ENCODE peak calls at places on chromosome 16, in nine cellular contexts. M, O, U, R, L, A, Z, S and Q are unnamed samples.

GRCh38 chr16:8173111-8173644 is 417.1 kb downstream of the TMEM114 start:
- DNase-seq in M (peak; percentile 70), O (no peak), U (peak; percentile 72), R (peak; percentile 81), L (peak; percentile 74), A (peak; percentile 29), Z (peak; percentile 68), S (peak; percentile 75), Q (peak; percentile 17)

GRCh38 chr16:2687531-2688308 is 5.4 kb downstream of the KCTD5 start:
- DNase-seq in M (no peak), O (no peak), U (no peak), R (no peak), L (no peak), A (no peak), Z (no peak), S (no peak), Q (peak; percentile 13)

GRCh38 chr16:52976539-52977167 is 76.0 kb downstream of the CHD9NB start:
- DNase-seq in M (peak; percentile 5), O (peak; percentile 5), U (peak; percentile 22), R (no peak), L (peak; percentile 30), A (peak; percentile 21), Z (no peak), S (no peak), Q (no peak)

GRCh38 chr16:55471448-55472097 is 7.4 kb upstream of the MMP2 start:
- DNase-seq in M (no peak), O (no peak), U (peak; percentile 88), R (no peak), L (no peak), A (no peak), Z (no peak), S (no peak), Q (no peak)

GRCh38 chr16:22189473-22190168 is 16.5 kb upstream of the EEF2K start:
- DNase-seq in M (peak; percentile 15), O (no peak), U (peak; percentile 36), R (peak; percentile 23), L (peak; percentile 29), A (peak; percentile 18), Z (peak; percentile 87), S (no peak), Q (no peak)

GRCh38 chr16:81319221-81319912 is 4.6 kb downstream of the GAN start:
- DNase-seq in M (no peak), O (no peak), U (peak; percentile 89), R (no peak), L (no peak), A (no peak), Z (no peak), S (no peak), Q (no peak)

GRCh38 chr16:84742561-84743200 is 42.9 kb downstream of the USP10 start:
- DNase-seq in M (no peak), O (no peak), U (no peak), R (no peak), L (no peak), A (no peak), Z (no peak), S (no peak), Q (no peak)

GRCh38 chr16:4767872-4768548 is 1.0 kb upstream of the ZNF500 start:
- DNase-seq in M (peak; percentile 21), O (no peak), U (peak; percentile 36), R (no peak), L (no peak), A (peak; percentile 3), Z (no peak), S (no peak), Q (no peak)

GRCh38 chr16:55944377-55944802 is 69.2 kb upstream of the CES5A start:
- DNase-seq in M (no peak), O (no peak), U (peak; percentile 34), R (peak; percentile 76), L (peak; percentile 56), A (peak; percentile 11), Z (peak; percentile 76), S (peak; percentile 16), Q (no peak)

GRCh38 chr16:68084504-68085258 is 489 bp upstream of the NFATC3 start:
- DNase-seq in M (peak; percentile 97), O (peak; percentile 88), U (peak; percentile 56), R (peak; percentile 84), L (peak; percentile 96), A (peak; percentile 73), Z (peak; percentile 95), S (peak; percentile 65), Q (no peak)

GRCh38 chr16:13633381-13633861 is 286.5 kb upstream of the ERCC4 start:
- DNase-seq in M (no peak), O (no peak), U (no peak), R (no peak), L (no peak), A (no peak), Z (no peak), S (no peak), Q (no peak)

GRCh38 chr16:53821487-53821886 is 117.5 kb downstream of the FTO start:
- DNase-seq in M (no peak), O (no peak), U (peak; percentile 49), R (no peak), L (no peak), A (no peak), Z (no peak), S (no peak), Q (no peak)

GRCh38 chr16:20049831-20050230 is 23.9 kb downstream of the GPR139 start:
- DNase-seq in M (no peak), O (no peak), U (no peak), R (no peak), L (no peak), A (no peak), Z (no peak), S (no peak), Q (no peak)

GRCh38 chr16:83350466-83350865 is 457.3 kb upstream of the HSBP1 start:
- DNase-seq in M (no peak), O (no peak), U (no peak), R (no peak), L (no peak), A (no peak), Z (peak; percentile 64), S (no peak), Q (no peak)

GRCh38 chr16:50534091-50534490 is 14.1 kb upstream of the NKD1 start:
- DNase-seq in M (no peak), O (no peak), U (no peak), R (no peak), L (no peak), A (no peak), Z (no peak), S (no peak), Q (no peak)

GRCh38 chr16:56347166-56347565 is 78.2 kb downstream of the AMFR start:
- DNase-seq in M (no peak), O (no peak), U (no peak), R (no peak), L (no peak), A (no peak), Z (peak; percentile 39), S (no peak), Q (peak; percentile 10)

GRCh38 chr16:8370374-8371015 is 219.8 kb downstream of the TMEM114 start:
- DNase-seq in M (no peak), O (no peak), U (peak; percentile 32), R (no peak), L (no peak), A (no peak), Z (no peak), S (no peak), Q (no peak)

GRCh38 chr16:59510008-59510424 is 775.9 kb upstream of the GOT2 start:
- DNase-seq in M (no peak), O (no peak), U (no peak), R (no peak), L (no peak), A (no peak), Z (no peak), S (no peak), Q (no peak)

GRCh38 chr16:17365591-17366298 is 105.0 kb downstream of the XYLT1 start:
- DNase-seq in M (no peak), O (no peak), U (no peak), R (no peak), L (no peak), A (peak; percentile 27), Z (no peak), S (no peak), Q (no peak)

GRCh38 chr16:397135-397661 is at the start of gene NME4:
- DNase-seq in M (no peak), O (peak; percentile 58), U (no peak), R (peak; percentile 59), L (peak; percentile 37), A (no peak), Z (no peak), S (no peak), Q (peak; percentile 57)

GRCh38 chr16:69112285-69113129 is 7.1 kb downstream of the HAS3 start:
- DNase-seq in M (peak; percentile 5), O (peak; percentile 83), U (no peak), R (peak; percentile 83), L (no peak), A (peak; percentile 15), Z (peak; percentile 71), S (no peak), Q (peak; percentile 99)

GRCh38 chr16:51875834-51876725 is 670.9 kb downstream of the TOX3 start:
- DNase-seq in M (no peak), O (no peak), U (no peak), R (peak; percentile 49), L (no peak), A (no peak), Z (no peak), S (no peak), Q (no peak)

GRCh38 chr16:54957403-54957802 is 26.7 kb downstream of the IRX5 start:
- DNase-seq in M (no peak), O (no peak), U (peak; percentile 21), R (no peak), L (peak; percentile 16), A (peak; percentile 19), Z (no peak), S (no peak), Q (peak; percentile 48)

GRCh38 chr16:55155815-55156214 is 168.2 kb upstream of the IRX6 start:
- DNase-seq in M (no peak), O (no peak), U (no peak), R (no peak), L (no peak), A (no peak), Z (no peak), S (no peak), Q (no peak)

GRCh38 chr16:78297066-78297666 is 197.7 kb downstream of the WWOX start:
- DNase-seq in M (peak; percentile 87), O (no peak), U (no peak), R (peak; percentile 27), L (peak; percentile 90), A (no peak), Z (no peak), S (peak; percentile 53), Q (no peak)

GRCh38 chr16:85535352-85536072 is 77.6 kb upstream of the GSE1 start:
- DNase-seq in M (no peak), O (no peak), U (no peak), R (no peak), L (no peak), A (no peak), Z (no peak), S (no peak), Q (no peak)

GRCh38 chr16:58024347-58024672 is 1.2 kb upstream of the MMP15 start:
- DNase-seq in M (no peak), O (no peak), U (no peak), R (no peak), L (no peak), A (no peak), Z (no peak), S (no peak), Q (no peak)

GRCh38 chr16:2981177-2981898 is 1.1 kb upstream of the PKMYT1 start:
- DNase-seq in M (no peak), O (no peak), U (peak; percentile 36), R (no peak), L (no peak), A (no peak), Z (no peak), S (no peak), Q (no peak)

GRCh38 chr16:70635356-70636016 is 10.9 kb upstream of the IL34 start:
- DNase-seq in M (no peak), O (no peak), U (peak; percentile 77), R (peak; percentile 45), L (no peak), A (no peak), Z (no peak), S (no peak), Q (no peak)

GRCh38 chr16:87702325-87702811 is 63.4 kb downstream of the KLHDC4 start:
- DNase-seq in M (no peak), O (peak; percentile 78), U (peak; percentile 49), R (peak; percentile 67), L (no peak), A (no peak), Z (no peak), S (no peak), Q (peak; percentile 99)

GRCh38 chr16:89924298-89924924 is 1.3 kb downstream of the TUBB3 start:
- DNase-seq in M (no peak), O (no peak), U (peak; percentile 44), R (peak; percentile 80), L (peak; percentile 59), A (no peak), Z (no peak), S (peak; percentile 29), Q (peak; percentile 65)